ENCODE peak calls at places on chromosome X, in four cellular contexts. T, K, L and Q are unnamed samples.
A peak's percentile ranks its signal among the peaks of the same experiment; 100 is the strongest.

GRCh38 chrX:19658030-19658429 is 142.7 kb upstream of the MAP3K15 start:
- DNase-seq in T (no peak), K (no peak), L (no peak), Q (no peak)

GRCh38 chrX:153924149-153924861 is 1.8 kb downstream of the ARHGAP4 start:
- DNase-seq in L (peak; percentile 69), T (no peak), K (no peak), Q (no peak)

GRCh38 chrX:13307041-13307440 is 12.8 kb downstream of the ATXN3L start:
- DNase-seq in K (no peak), T (no peak), L (no peak), Q (no peak)

GRCh38 chrX:153539171-153539978 is 21.9 kb downstream of the ATP2B3 start:
- DNase-seq in L (peak; percentile 82), K (peak; percentile 25), T (peak; percentile 23), Q (peak; percentile 80)

GRCh38 chrX:47168495-47169073 is 23.6 kb downstream of the RBM10 start:
- DNase-seq in T (no peak), L (no peak), K (no peak), Q (no peak)

GRCh38 chrX:120459313-120459712 is 9.8 kb downstream of the LAMP2 start:
- DNase-seq in L (no peak), K (no peak), T (no peak), Q (no peak)

GRCh38 chrX:150094996-150095395 is 156.7 kb upstream of the EOLA2 start:
- DNase-seq in L (no peak), K (no peak), T (no peak), Q (no peak)

GRCh38 chrX:100731441-100732281 is at the start of gene SYTL4:
- DNase-seq in K (no peak), T (no peak), L (peak; percentile 34), Q (peak; percentile 87)

GRCh38 chrX:82589410-82589809 is 918.7 kb upstream of the POU3F4 start:
- DNase-seq in K (no peak), L (no peak), T (no peak), Q (no peak)

GRCh38 chrX:78659955-78660354 is 827 bp upstream of the RTL3 start:
- DNase-seq in K (no peak), L (no peak), T (no peak), Q (no peak)

GRCh38 chrX:33307954-33308353 is 96.6 kb upstream of the DMD start:
- DNase-seq in L (peak; percentile 0), T (no peak), K (no peak), Q (no peak)

GRCh38 chrX:12308420-12308819 is 170.1 kb downstream of the FRMPD4 start:
- DNase-seq in K (no peak), T (no peak), L (no peak), Q (no peak)

GRCh38 chrX:138709886-138710285 is 1.6 kb downstream of the FGF13 start:
- DNase-seq in L (no peak), K (no peak), T (no peak), Q (no peak)

GRCh38 chrX:20015422-20015821 is 24.6 kb upstream of the BCLAF3 start:
- DNase-seq in L (no peak), K (no peak), T (no peak), Q (no peak)

GRCh38 chrX:132837126-132837525 is 121.3 kb downstream of the HS6ST2 start:
- DNase-seq in L (no peak), K (no peak), T (no peak), Q (no peak)

GRCh38 chrX:131735127-131735526 is 191.3 kb downstream of the OR13H1 start:
- DNase-seq in K (no peak), T (no peak), L (no peak), Q (no peak)

GRCh38 chrX:10945463-10945862 is 165.7 kb upstream of the HCCS start:
- DNase-seq in K (no peak), T (no peak), L (no peak), Q (no peak)

GRCh38 chrX:103941201-103941975 is 21.0 kb upstream of the TMSB15B start:
- DNase-seq in K (no peak), L (no peak), T (no peak), Q (no peak)

GRCh38 chrX:46849933-46850332 is 13.1 kb downstream of the RP2 start:
- DNase-seq in T (no peak), L (no peak), K (no peak), Q (no peak)

GRCh38 chrX:124338733-124339514 is 6.5 kb downstream of the TEX13D start:
- DNase-seq in K (no peak), T (no peak), L (no peak), Q (no peak)

GRCh38 chrX:69179380-69179911 is 14.2 kb upstream of the PJA1 start:
- DNase-seq in T (no peak), L (no peak), K (no peak), Q (no peak)

GRCh38 chrX:72576161-72576896 is 3.7 kb upstream of the HDAC8 start:
- DNase-seq in K (no peak), T (no peak), L (no peak), Q (no peak)

GRCh38 chrX:56787734-56788152 is 58.7 kb downstream of the NBDY start:
- DNase-seq in T (no peak), L (no peak), K (no peak), Q (no peak)

GRCh38 chrX:11355259-11355909 is 62.2 kb downstream of the AMELX start:
- DNase-seq in T (no peak), K (no peak), L (no peak), Q (no peak)

GRCh38 chrX:97096385-97096784 is 212.7 kb downstream of the RPA4 start:
- DNase-seq in K (no peak), T (no peak), L (no peak), Q (no peak)

GRCh38 chrX:125998432-125998831 is 167.7 kb downstream of the DCAF12L2 start:
- DNase-seq in L (no peak), T (no peak), K (no peak), Q (no peak)

GRCh38 chrX:142860944-142861343 is 164.8 kb upstream of the SPANXN4 start:
- DNase-seq in T (no peak), K (no peak), L (no peak), Q (no peak)

GRCh38 chrX:110180928-110181310 is 137.0 kb downstream of the AMMECR1 start:
- DNase-seq in K (no peak), T (no peak), L (peak; percentile 33), Q (no peak)

GRCh38 chrX:1778817-1779216 is 164.0 kb downstream of the ASMT start:
- DNase-seq in K (no peak), L (no peak), T (no peak), Q (no peak)

GRCh38 chrX:136318895-136319597 is 18.3 kb downstream of the ADGRG4 start:
- DNase-seq in L (no peak), K (no peak), T (no peak), Q (no peak)

GRCh38 chrX:24838624-24839023 is 144.9 kb downstream of the POLA1 start:
- DNase-seq in T (no peak), K (no peak), L (no peak), Q (no peak)

GRCh38 chrX:118594697-118595420 is 99.2 kb downstream of the DOCK11 start:
- DNase-seq in K (no peak), L (no peak), T (no peak), Q (no peak)

GRCh38 chrX:23312136-23312535 is 22.5 kb upstream of the PTCHD1 start:
- DNase-seq in T (no peak), L (no peak), K (no peak), Q (no peak)

GRCh38 chrX:2626750-2627149 is 64.3 kb upstream of the CD99 start:
- DNase-seq in K (no peak), T (no peak), L (no peak), Q (no peak)